ENCODE peak calls at places on chromosomes 13 and 19, in six cellular contexts. R is cardiac fibroblast; I is pancreas; J is Kasumi-1; P is T47D; G is stimulated activated CD4-positive, alpha-beta T cell treated with anti-CD3 and anti-CD28 coated beads, Interleukin-2, amount 100 ng/mL, for 48 hours. Z is an unnamed sample.

GRCh38 chr13:107203146-107203847 is 635.4 kb upstream of the ARGLU1 start:
- DNase-seq in R (peak; percentile 11), I (no peak), J (peak; percentile 10), P (peak; percentile 56), G (no peak), Z (peak; percentile 66)

GRCh38 chr13:39952244-39953233 is 297.1 kb downstream of the COG6 start:
- DNase-seq in R (peak; percentile 74), I (no peak), J (no peak), P (no peak), G (no peak), Z (no peak)

GRCh38 chr13:27915301-27916207 is 4.2 kb upstream of the PDX1 start:
- DNase-seq in R (no peak), I (no peak), J (no peak), P (no peak), G (no peak), Z (no peak)

GRCh38 chr13:110400786-110401533 is 93.9 kb downstream of the COL4A2 start:
- DNase-seq in R (peak; percentile 69), I (no peak), J (no peak), P (no peak), G (no peak), Z (no peak)

GRCh38 chr13:27182844-27183497 is 11.4 kb upstream of the USP12 start:
- DNase-seq in R (peak; percentile 95), I (peak; percentile 59), J (no peak), P (peak; percentile 49), G (no peak), Z (no peak)

GRCh38 chr19:57664269-57665127 is 4.2 kb upstream of the ZSCAN4 start:
- DNase-seq in R (peak; percentile 42), I (peak; percentile 38), J (no peak), P (peak; percentile 32), G (no peak), Z (peak; percentile 53)

GRCh38 chr13:45021250-45021649 is 31.9 kb downstream of the GPALPP1 start:
- DNase-seq in R (no peak), I (no peak), J (no peak), P (no peak), G (no peak), Z (no peak)

GRCh38 chr19:10517361-10517759 is at the start of gene S1PR5:
- DNase-seq in R (no peak), I (peak; percentile 75), J (no peak), P (peak; percentile 58), G (no peak), Z (no peak)

GRCh38 chr13:54705738-54706137 is 1677.1 kb downstream of the OLFM4 start:
- DNase-seq in R (no peak), I (no peak), J (no peak), P (no peak), G (no peak), Z (no peak)

GRCh38 chr19:15328312-15328711 is 4.0 kb downstream of the BRD4 start:
- DNase-seq in R (peak; percentile 26), I (no peak), J (no peak), P (no peak), G (no peak), Z (no peak)

GRCh38 chr19:7554990-7555864 is 19.7 kb downstream of the PNPLA6 start:
- DNase-seq in R (peak; percentile 9), I (peak; percentile 51), J (no peak), P (peak; percentile 42), G (peak; percentile 44), Z (no peak)

GRCh38 chr13:30569901-30570576 is 47.7 kb upstream of the USPL1 start:
- DNase-seq in R (peak; percentile 96), I (no peak), J (no peak), P (no peak), G (no peak), Z (no peak)

GRCh38 chr13:99688776-99689175 is 187.5 kb downstream of the TM9SF2 start:
- DNase-seq in R (no peak), I (no peak), J (no peak), P (no peak), G (no peak), Z (no peak)

GRCh38 chr13:46119883-46120614 is 15.2 kb upstream of the CPB2 start:
- DNase-seq in R (peak; percentile 58), I (no peak), J (no peak), P (peak; percentile 28), G (no peak), Z (no peak)

GRCh38 chr13:97367427-97367826 is 66.5 kb upstream of the RAP2A start:
- DNase-seq in R (peak; percentile 51), I (no peak), J (no peak), P (no peak), G (no peak), Z (no peak)

GRCh38 chr13:43303040-43303729 is 279.8 kb downstream of the DNAJC15 start:
- DNase-seq in R (peak; percentile 66), I (peak; percentile 71), J (peak; percentile 73), P (peak; percentile 67), G (no peak), Z (peak; percentile 59)

GRCh38 chr19:18519962-18520847 is 1.7 kb downstream of the ELL start:
- DNase-seq in R (peak; percentile 84), I (peak; percentile 85), J (peak; percentile 72), P (peak; percentile 83), G (peak; percentile 42), Z (peak; percentile 64)

GRCh38 chr19:11721681-11722080 is 17.1 kb downstream of the ZNF823 start:
- DNase-seq in R (no peak), I (no peak), J (no peak), P (no peak), G (no peak), Z (no peak)

GRCh38 chr19:17125728-17126677 is 50.4 kb downstream of the MYO9B start:
- DNase-seq in R (peak; percentile 55), I (peak; percentile 50), J (peak; percentile 96), P (no peak), G (peak; percentile 45), Z (no peak)

GRCh38 chr19:16361254-16361653 is 36.6 kb downstream of the KLF2 start:
- DNase-seq in R (no peak), I (no peak), J (no peak), P (no peak), G (no peak), Z (no peak)

GRCh38 chr19:18717601-18718000 is 34.1 kb downstream of the CRTC1 start:
- DNase-seq in R (no peak), I (no peak), J (no peak), P (no peak), G (no peak), Z (no peak)

GRCh38 chr19:35349614-35350521 is 2.2 kb downstream of the FFAR1 start:
- DNase-seq in R (no peak), I (no peak), J (no peak), P (no peak), G (no peak), Z (no peak)

GRCh38 chr19:504634-505033 is 2.7 kb upstream of the TPGS1 start:
- DNase-seq in R (no peak), I (no peak), J (no peak), P (no peak), G (no peak), Z (no peak)

GRCh38 chr19:47049307-47049700 is 880 bp upstream of the TMEM160 start:
- DNase-seq in R (peak; percentile 53), I (no peak), J (no peak), P (peak; percentile 31), G (no peak), Z (no peak)

GRCh38 chr19:19900124-19900523 is 622 bp upstream of the ZNF93 start:
- DNase-seq in R (peak; percentile 78), I (no peak), J (peak; percentile 50), P (no peak), G (no peak), Z (peak; percentile 13)

GRCh38 chr19:11538232-11539036 is at the start of gene CNN1:
- DNase-seq in R (peak; percentile 60), I (no peak), J (no peak), P (no peak), G (no peak), Z (peak; percentile 31)

GRCh38 chr19:32581704-32582164 is 744 bp downstream of the PDCD5 start:
- DNase-seq in R (peak; percentile 78), I (no peak), J (no peak), P (peak; percentile 3), G (no peak), Z (no peak)

GRCh38 chr13:66849706-66850105 is 380.4 kb downstream of the PCDH9 start:
- DNase-seq in R (no peak), I (no peak), J (no peak), P (no peak), G (no peak), Z (no peak)

GRCh38 chr19:6457958-6458694 is 1.5 kb downstream of the SLC25A23 start:
- DNase-seq in R (peak; percentile 17), I (no peak), J (no peak), P (no peak), G (no peak), Z (no peak)

GRCh38 chr13:71949441-71949840 is 82.4 kb upstream of the DACH1 start:
- DNase-seq in R (no peak), I (no peak), J (no peak), P (no peak), G (no peak), Z (no peak)

GRCh38 chr19:37855098-37855497 is 51.3 kb downstream of the WDR87 start:
- DNase-seq in R (peak; percentile 25), I (peak; percentile 41), J (no peak), P (no peak), G (peak; percentile 10), Z (no peak)

Z was measured in endothelial cell.